ENCODE peak calls at places on chromosome 17, in eight cellular contexts. D is GM12865; U is neural progenitor cell; A is NCI-H2029; H is substantia nigra; L is T-helper 2 cell; Q is effector CD4-positive, alpha-beta T cell; I is activated CD8-positive, alpha-beta T cell treated with anti-CD3 and anti-CD28 coated beads for 36 hours. T is an unnamed sample.

GRCh38 chr17:31310260-31310659 is 3.6 kb downstream of the EVI2B start:
- DNase-seq in D (peak), U (no peak), A (no peak), H (no peak), L (no peak), Q (peak), I (peak), T (no peak)

GRCh38 chr17:12089809-12090384 is 69.2 kb downstream of the MAP2K4 start:
- DNase-seq in D (no peak), U (no peak), A (peak), H (no peak), L (no peak), Q (no peak), I (no peak), T (no peak)

GRCh38 chr17:40283662-40284061 is 4.0 kb upstream of the CDC6 start:
- DNase-seq in D (no peak), U (no peak), A (no peak), H (no peak), L (no peak), Q (no peak), I (peak), T (no peak)

GRCh38 chr17:82065193-82065637 is 389 bp downstream of the DUS1L start:
- DNase-seq in D (peak), U (no peak), A (no peak), H (no peak), L (no peak), Q (no peak), I (peak), T (no peak)

GRCh38 chr17:10059684-10060211 is 138.7 kb downstream of the GAS7 start:
- DNase-seq in D (peak), U (no peak), A (no peak), H (no peak), L (no peak), Q (no peak), I (peak), T (no peak)

GRCh38 chr17:48737330-48738043 is 8.9 kb upstream of the HOXB13 start:
- DNase-seq in D (no peak), U (no peak), A (no peak), H (no peak), L (no peak), Q (no peak), I (no peak), T (no peak)

GRCh38 chr17:45092932-45093430 is 31.9 kb downstream of the NMT1 start:
- DNase-seq in D (no peak), U (no peak), A (peak), H (peak), L (no peak), Q (no peak), I (no peak), T (peak)

GRCh38 chr17:70332811-70333210 is 163.5 kb downstream of the KCNJ2 start:
- DNase-seq in D (no peak), U (no peak), A (peak), H (no peak), L (no peak), Q (no peak), I (no peak), T (no peak)

GRCh38 chr17:75910699-75911098 is 6.0 kb upstream of the MRPL38 start:
- DNase-seq in D (no peak), U (peak), A (peak), H (no peak), L (no peak), Q (no peak), I (no peak), T (no peak)

GRCh38 chr17:52201764-52202571 is 43.5 kb upstream of the CA10 start:
- DNase-seq in D (no peak), U (peak), A (no peak), H (no peak), L (no peak), Q (no peak), I (no peak), T (no peak)

GRCh38 chr17:50258647-50259483 is 15.4 kb upstream of the TMEM92 start:
- DNase-seq in D (no peak), U (no peak), A (no peak), H (no peak), L (no peak), Q (no peak), I (no peak), T (no peak)

GRCh38 chr17:48795444-48796162 is 21.4 kb downstream of the TTLL6 start:
- DNase-seq in D (no peak), U (no peak), A (no peak), H (no peak), L (no peak), Q (no peak), I (no peak), T (no peak)

GRCh38 chr17:33152793-33153192 is 140.3 kb downstream of the ASIC2 start:
- DNase-seq in D (no peak), U (no peak), A (no peak), H (no peak), L (no peak), Q (no peak), I (no peak), T (no peak)

GRCh38 chr17:79144090-79144610 is 69.5 kb downstream of the ENGASE start:
- DNase-seq in D (no peak), U (no peak), A (no peak), H (no peak), L (no peak), Q (no peak), I (no peak), T (no peak)

GRCh38 chr17:64336760-64337413 is 53.8 kb downstream of the PECAM1 start:
- DNase-seq in D (no peak), U (no peak), A (no peak), H (no peak), L (no peak), Q (no peak), I (no peak), T (no peak)

GRCh38 chr17:39199986-39200879 is at the start of gene RPL19:
- DNase-seq in D (peak), U (peak), A (peak), H (peak), L (peak), Q (peak), I (peak), T (peak)

GRCh38 chr17:12973496-12974318 is 44.1 kb downstream of the ELAC2 start:
- DNase-seq in D (no peak), U (peak), A (no peak), H (no peak), L (no peak), Q (no peak), I (no peak), T (peak)

GRCh38 chr17:76427457-76428231 is 25.3 kb downstream of the UBE2O start:
- DNase-seq in D (no peak), U (no peak), A (no peak), H (no peak), L (no peak), Q (no peak), I (no peak), T (no peak)

GRCh38 chr17:7132511-7133094 is 18.0 kb upstream of the ASGR2 start:
- DNase-seq in D (peak), U (peak), A (no peak), H (no peak), L (peak), Q (peak), I (peak), T (no peak)

GRCh38 chr17:29927546-29927945 is 2.5 kb downstream of the SSH2 start:
- DNase-seq in D (no peak), U (no peak), A (no peak), H (no peak), L (no peak), Q (no peak), I (no peak), T (no peak)

GRCh38 chr17:74089869-74090464 is 113.5 kb upstream of the RPL38 start:
- DNase-seq in D (peak), U (peak), A (peak), H (no peak), L (no peak), Q (no peak), I (peak), T (peak)

GRCh38 chr17:73956169-73956568 is 247.3 kb upstream of the RPL38 start:
- DNase-seq in D (no peak), U (no peak), A (no peak), H (no peak), L (no peak), Q (no peak), I (no peak), T (no peak)

GRCh38 chr17:19331134-19331533 is 31.4 kb downstream of the B9D1 start:
- DNase-seq in D (no peak), U (no peak), A (no peak), H (no peak), L (no peak), Q (no peak), I (no peak), T (no peak)

GRCh38 chr17:61517265-61517664 is 65.0 kb downstream of the TBX4 start:
- DNase-seq in D (no peak), U (no peak), A (no peak), H (no peak), L (no peak), Q (no peak), I (no peak), T (no peak)

GRCh38 chr17:8124350-8125195 is 667 bp upstream of the HES7 start:
- DNase-seq in D (peak), U (peak), A (no peak), H (no peak), L (no peak), Q (no peak), I (peak), T (no peak)

GRCh38 chr17:77285594-77286390 is 145.0 kb downstream of the SEC14L1 start:
- DNase-seq in D (no peak), U (no peak), A (no peak), H (no peak), L (no peak), Q (no peak), I (no peak), T (no peak)

GRCh38 chr17:63685021-63685420 is 14.9 kb downstream of the LIMD2 start:
- DNase-seq in D (no peak), U (no peak), A (no peak), H (no peak), L (no peak), Q (no peak), I (no peak), T (no peak)

T was measured in nucleus accumbens.